ENCODE peak calls at places on chromosomes 13 and 19, in ten cellular contexts. F, P, K, E, A, Q, H, I, G and Y are unnamed samples.

GRCh38 chr19:19486343-19487076 is 28.8 kb downstream of the TSSK6 start:
- DNase-seq in F (no peak), P (no peak), K (no peak), E (no peak), A (no peak), Q (no peak), H (no peak), I (no peak), G (no peak), Y (no peak)

GRCh38 chr19:23665651-23666410 is 21.2 kb downstream of the ZNF675 start:
- DNase-seq in F (peak), P (no peak), K (no peak), E (no peak), A (no peak), Q (no peak), H (no peak), I (no peak), G (no peak), Y (no peak)

GRCh38 chr13:24313449-24313848 is 4.1 kb downstream of the C1QTNF9 start:
- DNase-seq in F (peak), P (no peak), K (no peak), E (no peak), A (peak), Q (no peak), H (no peak), I (no peak), G (no peak), Y (no peak)

GRCh38 chr13:95153647-95154405 is 147.4 kb downstream of the ABCC4 start:
- DNase-seq in F (peak), P (no peak), K (no peak), E (no peak), A (no peak), Q (no peak), H (no peak), I (no peak), G (no peak), Y (no peak)

GRCh38 chr13:83620535-83621220 is 261.6 kb downstream of the SLITRK1 start:
- DNase-seq in F (no peak), P (no peak), K (no peak), E (no peak), A (no peak), Q (no peak), H (no peak), I (no peak), G (no peak), Y (no peak)

GRCh38 chr19:6101291-6101690 is 9.0 kb downstream of the RFX2 start:
- DNase-seq in F (no peak), P (no peak), K (no peak), E (no peak), A (no peak), Q (no peak), H (no peak), I (no peak), G (no peak), Y (no peak)

GRCh38 chr13:46526763-46527162 is 26.2 kb upstream of the LRCH1 start:
- DNase-seq in F (no peak), P (no peak), K (no peak), E (no peak), A (no peak), Q (no peak), H (no peak), I (no peak), G (no peak), Y (no peak)

GRCh38 chr13:66640231-66640630 is 589.9 kb downstream of the PCDH9 start:
- DNase-seq in F (no peak), P (no peak), K (no peak), E (no peak), A (no peak), Q (no peak), H (no peak), I (no peak), G (no peak), Y (no peak)

GRCh38 chr19:36032251-36033104 is at the start of gene CLIP3:
- DNase-seq in F (peak), P (peak), K (peak), E (peak), A (no peak), Q (no peak), H (no peak), I (peak), G (peak), Y (no peak)

GRCh38 chr19:14886032-14886431 is at the start of gene OR7A17:
- DNase-seq in F (no peak), P (no peak), K (no peak), E (no peak), A (no peak), Q (no peak), H (no peak), I (no peak), G (no peak), Y (no peak)

GRCh38 chr13:103067751-103068563 is 1.7 kb upstream of the SLC10A2 start:
- DNase-seq in F (peak), P (peak), K (no peak), E (no peak), A (no peak), Q (no peak), H (no peak), I (no peak), G (no peak), Y (no peak)

GRCh38 chr13:105817011-105817410 is 718.5 kb downstream of the EFNB2 start:
- DNase-seq in F (peak), P (no peak), K (no peak), E (no peak), A (no peak), Q (no peak), H (no peak), I (no peak), G (no peak), Y (no peak)

GRCh38 chr19:3186891-3187661 is 1.3 kb downstream of the NCLN start:
- DNase-seq in F (no peak), P (peak), K (peak), E (no peak), A (no peak), Q (no peak), H (no peak), I (no peak), G (no peak), Y (no peak)

GRCh38 chr13:78657699-78658629 is 991 bp downstream of the OBI1 start:
- DNase-seq in F (peak), P (no peak), K (no peak), E (no peak), A (no peak), Q (no peak), H (no peak), I (peak), G (no peak), Y (no peak)

GRCh38 chr19:38274734-38275133 is 10.4 kb downstream of the SPINT2 start:
- DNase-seq in F (no peak), P (peak), K (no peak), E (no peak), A (no peak), Q (no peak), H (no peak), I (no peak), G (no peak), Y (no peak)

GRCh38 chr13:50576156-50576555 is 267.3 kb downstream of the DLEU7 start:
- DNase-seq in F (no peak), P (peak), K (no peak), E (no peak), A (peak), Q (peak), H (no peak), I (no peak), G (no peak), Y (no peak)

GRCh38 chr19:16118489-16119033 is 6.9 kb downstream of the RAB8A start:
- DNase-seq in F (no peak), P (peak), K (no peak), E (no peak), A (no peak), Q (peak), H (no peak), I (no peak), G (peak), Y (peak)

GRCh38 chr13:77476456-77476855 is 59.0 kb upstream of the SCEL start:
- DNase-seq in F (no peak), P (no peak), K (no peak), E (no peak), A (no peak), Q (no peak), H (no peak), I (no peak), G (no peak), Y (no peak)

GRCh38 chr19:46635920-46636761 is at the start of gene GNG8:
- DNase-seq in F (peak), P (no peak), K (peak), E (no peak), A (no peak), Q (no peak), H (no peak), I (no peak), G (no peak), Y (peak)

GRCh38 chr13:90564566-90564965 is 782.9 kb upstream of the MIR17HG start:
- DNase-seq in F (no peak), P (no peak), K (no peak), E (no peak), A (no peak), Q (no peak), H (no peak), I (no peak), G (no peak), Y (no peak)

GRCh38 chr19:38452430-38453366 is 19.2 kb downstream of the RYR1 start:
- DNase-seq in F (peak), P (no peak), K (peak), E (no peak), A (no peak), Q (no peak), H (no peak), I (peak), G (no peak), Y (no peak)

GRCh38 chr13:36549771-36550170 is 117.5 kb downstream of the CCNA1 start:
- DNase-seq in F (peak), P (no peak), K (no peak), E (no peak), A (no peak), Q (no peak), H (no peak), I (peak), G (no peak), Y (no peak)

GRCh38 chr13:90686438-90686837 is 661.0 kb upstream of the MIR17HG start:
- DNase-seq in F (no peak), P (no peak), K (no peak), E (no peak), A (no peak), Q (no peak), H (no peak), I (no peak), G (no peak), Y (no peak)

GRCh38 chr13:77728265-77728966 is 30.9 kb downstream of the SLAIN1 start:
- DNase-seq in F (no peak), P (no peak), K (no peak), E (no peak), A (no peak), Q (no peak), H (no peak), I (no peak), G (no peak), Y (no peak)

GRCh38 chr19:6416658-6417405 is 7.8 kb downstream of the KHSRP start:
- DNase-seq in F (no peak), P (no peak), K (no peak), E (no peak), A (no peak), Q (no peak), H (no peak), I (peak), G (no peak), Y (no peak)

GRCh38 chr13:45258339-45258685 is 57.5 kb upstream of the KCTD4 start:
- DNase-seq in F (no peak), P (peak), K (no peak), E (no peak), A (no peak), Q (no peak), H (no peak), I (no peak), G (no peak), Y (no peak)

GRCh38 chr13:111166882-111167281 is 51.8 kb downstream of the ARHGEF7 start:
- DNase-seq in F (no peak), P (no peak), K (no peak), E (no peak), A (no peak), Q (no peak), H (no peak), I (no peak), G (no peak), Y (no peak)

GRCh38 chr13:28576037-28576436 is 81.1 kb upstream of the FLT1 start:
- DNase-seq in F (no peak), P (no peak), K (no peak), E (no peak), A (no peak), Q (no peak), H (no peak), I (no peak), G (no peak), Y (no peak)

GRCh38 chr13:106617561-106617960 is 49.6 kb upstream of the ARGLU1 start:
- DNase-seq in F (peak), P (no peak), K (no peak), E (no peak), A (no peak), Q (no peak), H (no peak), I (no peak), G (no peak), Y (no peak)

GRCh38 chr13:50581586-50582196 is 261.8 kb downstream of the DLEU7 start:
- DNase-seq in F (no peak), P (no peak), K (no peak), E (no peak), A (no peak), Q (no peak), H (no peak), I (no peak), G (no peak), Y (no peak)

GRCh38 chr13:43309301-43309700 is 285.9 kb downstream of the DNAJC15 start:
- DNase-seq in F (no peak), P (no peak), K (no peak), E (no peak), A (no peak), Q (no peak), H (no peak), I (no peak), G (no peak), Y (no peak)

GRCh38 chr13:28181413-28181812 is 43.1 kb downstream of the PAN3 start:
- DNase-seq in F (no peak), P (no peak), K (no peak), E (no peak), A (no peak), Q (no peak), H (peak), I (no peak), G (no peak), Y (no peak)

GRCh38 chr19:4492337-4493103 is 20.4 kb downstream of the HDGFL2 start:
- DNase-seq in F (no peak), P (no peak), K (no peak), E (no peak), A (no peak), Q (no peak), H (no peak), I (no peak), G (no peak), Y (no peak)

GRCh38 chr19:50204811-50205675 is 1.6 kb downstream of the MYH14 start:
- DNase-seq in F (peak), P (peak), K (peak), E (no peak), A (no peak), Q (peak), H (no peak), I (peak), G (no peak), Y (no peak)

GRCh38 chr13:101291647-101292515 is 124.4 kb downstream of the NALCN start:
- DNase-seq in F (no peak), P (no peak), K (no peak), E (no peak), A (no peak), Q (no peak), H (no peak), I (no peak), G (no peak), Y (no peak)

DNA sequence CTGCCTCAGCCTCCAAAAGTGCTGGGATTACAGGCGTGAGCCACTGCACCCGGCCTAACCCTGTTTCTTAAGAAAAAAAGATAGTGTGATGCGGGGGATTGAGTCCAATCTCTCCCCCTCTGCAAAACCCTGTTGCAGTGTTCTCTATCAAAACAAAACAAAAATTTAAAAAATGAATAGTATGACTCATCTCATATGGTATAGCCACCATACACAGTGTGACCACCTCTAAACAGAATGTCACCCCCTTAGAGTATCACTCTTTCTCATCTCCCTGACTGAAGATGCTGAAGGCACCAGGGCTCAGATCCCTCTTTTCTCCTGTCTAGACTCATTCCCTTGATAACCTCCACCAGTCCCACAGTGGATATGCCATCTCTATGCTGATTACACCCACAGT is 6.8 kb upstream of the ERF start:
- DNase-seq in F (no peak), P (no peak), K (no peak), E (no peak), A (no peak), Q (no peak), H (no peak), I (no peak), G (no peak), Y (no peak)
- TF ChIP-seq POLR2AphosphoS5 in F (no peak), P (no peak), K (no peak), E (no peak), A (no peak), Q (no peak), H (no peak), I (no peak), G (no peak), Y (no peak)

GRCh38 chr13:112207124-112207523 is 140.2 kb downstream of the SOX1 start:
- DNase-seq in F (no peak), P (no peak), K (no peak), E (no peak), A (no peak), Q (no peak), H (no peak), I (no peak), G (no peak), Y (no peak)
- TF ChIP-seq POLR2AphosphoS5 in F (no peak), P (no peak), K (no peak), E (no peak), A (no peak), Q (no peak), H (no peak), I (no peak), G (no peak), Y (no peak)

DNA sequence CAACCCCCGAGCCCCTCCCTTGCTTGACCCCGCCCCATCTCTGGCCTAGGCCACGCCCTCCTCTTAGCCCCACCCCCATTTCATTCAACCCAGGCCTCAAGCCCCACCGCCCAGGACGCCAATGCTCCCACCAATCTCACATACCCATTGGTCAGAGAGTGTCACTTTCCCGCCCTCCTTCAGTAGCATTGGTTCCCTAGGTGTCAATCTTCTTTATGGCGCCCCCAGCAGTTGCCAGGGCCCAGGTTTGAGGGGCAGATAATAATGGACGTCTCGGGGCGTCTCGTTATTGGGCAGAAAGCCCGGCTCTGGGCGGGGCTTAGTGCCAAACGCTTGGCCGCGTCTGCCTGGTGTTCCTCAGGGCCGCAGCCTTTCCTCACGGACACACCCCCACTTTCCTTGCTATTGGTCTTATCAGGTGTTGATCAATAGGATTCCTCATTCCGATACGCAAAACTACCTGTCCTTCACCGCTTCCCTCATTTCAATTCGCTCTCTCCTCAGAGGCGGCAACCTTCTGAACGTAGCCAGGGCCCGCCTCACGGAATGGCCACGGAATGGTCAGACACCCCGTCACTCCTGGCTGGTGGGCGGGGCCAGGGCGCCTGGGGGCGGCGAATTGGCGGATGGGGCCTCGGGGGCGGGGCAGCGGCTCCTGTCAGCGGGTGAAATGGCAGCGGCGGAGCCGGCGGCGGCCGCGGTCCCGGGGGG is at the start of gene EVI5L:
- DNase-seq in F (peak), P (peak), K (peak), E (peak), A (peak), Q (peak), H (peak), I (peak), G (peak), Y (peak)
- TF ChIP-seq POLR2AphosphoS5 in F (no peak), P (peak), K (no peak), E (peak), A (peak), Q (peak), H (no peak), I (no peak), G (no peak), Y (peak)

GRCh38 chr13:64255988-64256387 is 2840.3 kb upstream of the PCDH20 start:
- DNase-seq in F (no peak), P (no peak), K (no peak), E (no peak), A (no peak), Q (no peak), H (no peak), I (no peak), G (no peak), Y (no peak)
- TF ChIP-seq POLR2AphosphoS5 in F (no peak), P (no peak), K (no peak), E (no peak), A (no peak), Q (no peak), H (no peak), I (no peak), G (no peak), Y (no peak)

GRCh38 chr19:34962945-34963530 is 991 bp downstream of the ZNF792 start:
- DNase-seq in F (no peak), P (no peak), K (peak), E (no peak), A (no peak), Q (no peak), H (no peak), I (peak), G (no peak), Y (peak)

GRCh38 chr19:34961775-34962174 is 2.3 kb downstream of the ZNF792 start:
- DNase-seq in F (no peak), P (no peak), K (no peak), E (no peak), A (no peak), Q (no peak), H (no peak), I (no peak), G (no peak), Y (no peak)

GRCh38 chr19:34964598-34964997 is 569 bp upstream of the ZNF792 start:
- DNase-seq in F (no peak), P (no peak), K (no peak), E (no peak), A (no peak), Q (no peak), H (no peak), I (no peak), G (no peak), Y (no peak)

GRCh38 chr19:34962281-34962944 is 1.6 kb downstream of the ZNF792 start:
- DNase-seq in F (no peak), P (no peak), K (peak), E (no peak), A (no peak), Q (no peak), H (no peak), I (peak), G (no peak), Y (no peak)

GRCh38 chr19:34963531-34964406 is at the start of gene ZNF792:
- DNase-seq in F (peak), P (peak), K (peak), E (peak), A (peak), Q (peak), H (no peak), I (peak), G (peak), Y (peak)
- TF ChIP-seq POLR2AphosphoS5 in F (peak), P (peak), K (peak), E (peak), A (peak), Q (peak), H (no peak), I (peak), G (no peak), Y (peak)

DNA sequence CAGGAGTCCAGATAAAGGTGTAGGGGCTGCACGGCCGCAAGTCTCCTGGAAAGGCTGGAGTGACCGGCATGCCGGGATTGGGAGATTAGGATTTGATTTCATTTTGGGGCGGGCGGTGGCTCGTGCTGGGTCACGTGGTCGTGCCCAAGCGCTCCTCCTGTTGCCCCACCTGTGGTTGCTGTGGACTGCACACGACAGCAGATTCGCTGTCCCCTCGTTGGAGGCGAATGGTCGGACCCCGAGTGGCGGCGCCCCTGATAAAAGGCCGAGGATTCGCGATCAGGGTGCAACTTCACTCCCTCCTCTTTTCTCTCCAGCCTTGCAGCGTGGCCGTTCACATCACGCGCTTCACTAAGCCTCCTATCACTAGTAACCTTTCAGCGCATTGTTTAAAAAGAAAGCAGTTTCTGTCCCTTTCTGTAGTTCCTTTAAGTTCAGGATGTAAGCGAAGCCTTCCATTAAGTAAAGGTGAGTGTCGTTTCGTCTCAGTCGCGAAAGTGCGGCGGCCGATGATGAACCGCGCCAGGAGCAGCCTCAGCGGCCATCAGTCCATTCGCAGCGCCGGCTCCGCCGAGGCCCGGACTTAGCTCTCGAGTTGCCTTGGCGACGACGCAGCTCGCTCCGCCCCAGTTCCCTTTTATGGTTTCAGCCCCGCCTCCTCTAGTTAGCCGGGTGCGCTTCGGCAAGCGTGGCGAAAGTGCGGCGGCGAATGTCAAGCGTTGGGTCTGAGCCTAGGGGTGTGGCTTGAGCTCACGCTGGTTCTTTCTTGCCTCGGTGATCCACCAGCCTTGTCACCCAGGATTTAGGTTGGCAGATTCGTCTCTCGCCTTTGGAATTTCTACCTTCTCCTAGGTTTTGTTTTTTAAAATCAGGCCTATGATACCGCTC is 1.7 kb upstream of the PPP1R37 start:
- DNase-seq in F (peak), P (peak), K (peak), E (peak), A (peak), Q (peak), H (peak), I (peak), G (peak), Y (peak)
- TF ChIP-seq POLR2AphosphoS5 in F (peak), P (peak), K (peak), E (peak), A (peak), Q (peak), H (peak), I (peak), G (peak), Y (peak)